ENCODE peak calls at places on chromosomes 1 and 21, in four cellular contexts. O is GM23248, E is endothelial cell of umbilical vein, X is neural progenitor cell. L is an unnamed sample.

GRCh38 chr1:3543076-3544049 is 67.9 kb downstream of the MEGF6 start:
- DNase-seq in O (peak; percentile 96), E (peak; percentile 29), X (peak; percentile 65), L (peak; percentile 74)

GRCh38 chr1:174123843-174124242 is 35.5 kb upstream of the RABGAP1L start:
- DNase-seq in O (no peak), E (no peak), X (no peak), L (no peak)

GRCh38 chr1:186050360-186050759 is 316.2 kb downstream of the HMCN1 start:
- DNase-seq in O (peak; percentile 57), E (peak; percentile 43), X (no peak), L (peak; percentile 37)

GRCh38 chr1:228241259-228241658 is 33.4 kb downstream of the OBSCN start:
- DNase-seq in O (no peak), E (no peak), X (no peak), L (no peak)

GRCh38 chr1:100461222-100461621 is 76.7 kb upstream of the GPR88 start:
- DNase-seq in O (peak; percentile 26), E (no peak), X (peak; percentile 24), L (peak; percentile 26)

GRCh38 chr1:183218039-183218618 is 32.1 kb downstream of the LAMC2 start:
- DNase-seq in O (no peak), E (no peak), X (no peak), L (peak; percentile 47)

GRCh38 chr1:155241069-155241679 is 14.1 kb downstream of the ENTREP3 start:
- DNase-seq in O (peak; percentile 92), E (peak; percentile 81), X (peak; percentile 83), L (peak; percentile 87)

GRCh38 chr21:26756491-26757159 is 88.6 kb downstream of the ADAMTS1 start:
- DNase-seq in O (peak; percentile 75), E (no peak), X (no peak), L (peak; percentile 81)

GRCh38 chr1:107748529-107748928 is 216.5 kb downstream of the VAV3 start:
- DNase-seq in O (peak; percentile 71), E (no peak), X (peak; percentile 32), L (peak; percentile 46)

GRCh38 chr1:110170726-110171125 is 20.4 kb downstream of the SLC6A17 start:
- DNase-seq in O (no peak), E (no peak), X (no peak), L (no peak)

GRCh38 chr1:100277866-100278265 is 11.8 kb downstream of the RTCA start:
- DNase-seq in O (peak; percentile 18), E (peak; percentile 6), X (no peak), L (no peak)

GRCh38 chr1:52080014-52080415 is 23.9 kb downstream of the BTF3L4 start:
- DNase-seq in O (no peak), E (no peak), X (no peak), L (no peak)

GRCh38 chr1:224052767-224053166 is 61.1 kb upstream of the FBXO28 start:
- DNase-seq in O (peak; percentile 71), E (peak; percentile 96), X (no peak), L (peak; percentile 76)

GRCh38 chr21:34935452-34935851 is 113.7 kb downstream of the RUNX1 start:
- DNase-seq in O (peak; percentile 43), E (no peak), X (no peak), L (no peak)

GRCh38 chr1:240967070-240967724 is 355.2 kb upstream of the GREM2 start:
- DNase-seq in O (peak; percentile 47), E (peak; percentile 4), X (peak; percentile 39), L (no peak)

GRCh38 chr1:223215026-223215425 is 72.0 kb upstream of the TLR5 start:
- DNase-seq in O (no peak), E (no peak), X (no peak), L (no peak)

GRCh38 chr1:145961425-145962156 is 2.8 kb downstream of the ANKRD34A start:
- DNase-seq in O (peak; percentile 63), E (no peak), X (peak; percentile 38), L (no peak)

GRCh38 chr1:187091666-187092065 is 262.9 kb downstream of the PLA2G4A start:
- DNase-seq in O (peak; percentile 35), E (no peak), X (no peak), L (no peak)

GRCh38 chr21:46049890-46050650 is 47.8 kb upstream of the COL6A2 start:
- DNase-seq in O (no peak), E (no peak), X (no peak), L (no peak)

GRCh38 chr1:160046494-160047115 is 14.8 kb upstream of the PIGM start:
- DNase-seq in O (peak; percentile 76), E (peak; percentile 21), X (peak; percentile 80), L (peak; percentile 36)

GRCh38 chr1:27687906-27688305 is 15.9 kb upstream of the IFI6 start:
- DNase-seq in O (no peak), E (no peak), X (no peak), L (no peak)

GRCh38 chr1:39405358-39405757 is 86.1 kb upstream of the BMP8A start:
- DNase-seq in O (peak; percentile 44), E (no peak), X (no peak), L (peak; percentile 40)

GRCh38 chr1:41811051-41811795 is 107.5 kb downstream of the HIVEP3 start:
- DNase-seq in O (peak; percentile 63), E (no peak), X (no peak), L (peak; percentile 22)

GRCh38 chr1:112704511-112704907 is 2.4 kb downstream of the RHOC start:
- DNase-seq in O (no peak), E (no peak), X (no peak), L (no peak)

GRCh38 chr1:158180741-158181576 is at the start of gene CD1D:
- DNase-seq in O (peak; percentile 32), E (no peak), X (peak; percentile 77), L (peak; percentile 25)

GRCh38 chr1:152036316-152037216 is at the start of gene S100A11:
- DNase-seq in O (peak; percentile 97), E (peak; percentile 73), X (peak; percentile 75), L (peak; percentile 82)

GRCh38 chr1:161771973-161772372 is 5.9 kb downstream of the ATF6 start:
- DNase-seq in O (no peak), E (no peak), X (no peak), L (no peak)

GRCh38 chr1:101995984-101996731 is 568 bp downstream of the OLFM3 start:
- DNase-seq in O (no peak), E (no peak), X (peak; percentile 40), L (no peak)

GRCh38 chr1:9164537-9164910 is 35.6 kb upstream of the GPR157 start:
- DNase-seq in O (peak; percentile 39), E (no peak), X (no peak), L (peak; percentile 41)
- H2AFZ ChIP-seq in O (no peak overlapping the region), E (no peak overlapping the region), X (no peak overlapping the region), L (no peak overlapping the region)

DNA sequence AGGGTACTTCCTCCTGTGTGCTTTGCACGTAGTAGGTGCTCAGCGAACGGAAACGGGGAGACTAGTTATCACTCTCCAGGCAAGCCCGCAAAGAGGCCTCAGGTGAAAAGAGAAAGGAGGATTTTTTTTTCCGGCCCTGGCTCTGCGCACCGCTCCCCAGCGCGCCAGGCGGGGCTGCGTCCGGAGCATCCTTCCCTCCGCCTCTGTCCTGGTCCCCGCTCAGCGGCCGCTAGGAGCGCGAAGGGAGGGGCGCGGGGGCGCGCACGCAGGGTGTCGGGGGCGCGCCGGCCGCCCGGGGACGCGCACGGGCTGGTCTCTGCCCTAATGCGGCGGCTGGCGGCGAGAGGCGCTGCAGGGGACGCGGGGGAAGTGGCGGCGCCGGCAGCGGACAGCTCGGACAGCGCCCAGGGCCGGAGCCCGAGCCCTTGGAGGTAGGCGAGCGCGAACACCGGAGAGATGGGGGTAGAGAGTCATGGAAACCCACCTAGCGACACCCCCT is 42.3 kb upstream of the NFASC start:
- DNase-seq in O (peak; percentile 96), E (peak; percentile 2), X (peak; percentile 96), L (no peak)
- H3K27ac ChIP-seq in O (peak overlapping the region; percentile 85), E (no peak overlapping the region), X (no peak overlapping the region), L (peak overlapping the region; percentile 62)

GRCh38 chr1:171644805-171645483 is 7.5 kb downstream of the MYOC start:
- DNase-seq in O (peak; percentile 89), E (peak; percentile 86), X (peak; percentile 89), L (peak; percentile 86)

GRCh38 chr1:171641076-171641864 is 11.2 kb downstream of the MYOC start:
- DNase-seq in O (no peak), E (no peak), X (peak; percentile 26), L (no peak)

GRCh38 chr1:171643156-171643555 is 9.3 kb downstream of the MYOC start:
- DNase-seq in O (no peak), E (no peak), X (no peak), L (no peak)

GRCh38 chr1:171640225-171640624 is 12.3 kb downstream of the MYOC start:
- DNase-seq in O (no peak), E (no peak), X (no peak), L (no peak)

GRCh38 chr1:171642197-171642596 is 10.3 kb downstream of the MYOC start:
- DNase-seq in O (no peak), E (no peak), X (no peak), L (no peak)
- H2AFZ ChIP-seq in O (no peak overlapping the region), E (no peak overlapping the region), X (peak overlapping the region; percentile 50), L (no peak overlapping the region)

DNA sequence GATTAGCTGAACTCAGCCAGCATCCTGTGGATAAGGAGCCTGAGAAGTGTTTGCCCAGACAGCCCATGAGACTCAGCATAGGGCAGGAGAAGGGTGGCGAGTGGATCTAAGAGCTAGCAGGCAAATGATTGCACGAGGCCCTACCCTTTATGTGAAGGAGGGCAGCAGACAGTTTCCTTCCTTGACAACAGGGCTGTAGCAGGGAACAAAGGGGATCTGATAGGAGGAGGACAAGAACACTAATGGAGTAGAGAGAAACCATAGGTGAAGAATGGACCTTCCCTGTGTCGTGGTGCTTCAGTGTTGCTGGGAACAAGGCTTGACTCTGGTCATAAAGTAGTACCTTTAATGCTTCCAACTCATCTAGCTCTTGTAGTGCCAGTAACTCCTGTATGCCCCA is 84.3 kb downstream of the PGM1 start:
- DNase-seq in O (no peak), E (no peak), X (no peak), L (no peak)
- H3K27ac ChIP-seq in O (no peak overlapping the region), E (no peak overlapping the region), X (no peak overlapping the region), L (no peak overlapping the region)

GRCh38 chr1:153614189-153614900 is 1.4 kb upstream of the S100A16 start:
- DNase-seq in O (peak; percentile 36), E (no peak), X (no peak), L (no peak)

GRCh38 chr1:153614906-153615305 is 1.2 kb downstream of the S100A14 start:
- DNase-seq in O (no peak), E (no peak), X (no peak), L (no peak)

GRCh38 chr1:153612111-153612754 is 704 bp downstream of the S100A16 start:
- DNase-seq in O (peak; percentile 42), E (no peak), X (no peak), L (no peak)

GRCh38 chr1:153612755-153613331 is at the start of gene S100A16:
- DNase-seq in O (peak; percentile 90), E (peak; percentile 30), X (no peak), L (peak; percentile 63)

GRCh38 chr1:153613406-153613805 is 469 bp upstream of the S100A16 start:
- DNase-seq in O (no peak), E (no peak), X (no peak), L (no peak)
- H2AFZ ChIP-seq in O (peak overlapping the region; percentile 73), E (no peak overlapping the region), X (no peak overlapping the region), L (no peak overlapping the region)

DNA sequence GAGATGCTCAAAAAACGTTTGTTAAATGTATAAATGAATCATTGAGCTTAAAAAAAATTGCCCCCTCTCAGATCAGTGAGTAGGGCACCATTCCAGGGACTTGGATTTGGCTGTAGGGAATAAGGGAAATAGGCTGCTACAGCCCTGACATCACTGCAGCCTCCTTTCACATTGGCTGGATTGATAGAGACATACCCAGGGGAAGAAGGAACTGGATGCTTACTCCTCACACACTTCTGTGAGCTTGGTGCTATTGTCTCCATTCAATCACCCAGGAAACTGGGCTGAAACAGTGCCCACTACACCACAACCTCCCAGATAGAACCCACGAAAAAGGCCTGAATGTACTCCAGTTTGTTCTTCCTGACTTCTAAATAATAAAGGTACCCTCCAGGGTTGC is 87.2 kb downstream of the TGFBR3 start:
- DNase-seq in O (peak; percentile 25), E (no peak), X (no peak), L (no peak)
- H3K27ac ChIP-seq in O (no peak overlapping the region), E (no peak overlapping the region), X (no peak overlapping the region), L (no peak overlapping the region)

GRCh38 chr21:25421327-25422028 is 185.8 kb downstream of the MRPL39 start:
- DNase-seq in O (peak; percentile 65), E (peak; percentile 60), X (peak; percentile 77), L (peak; percentile 26)
- H2AFZ ChIP-seq in O (no peak overlapping the region), E (no peak overlapping the region), X (peak overlapping the region; percentile 55), L (no peak overlapping the region)